ENCODE peak calls at places on chromosomes 12 and 14, in eight cellular contexts. S is upper lobe of right lung, R is SHP77, V is RCC 7860, C is retina, X is GM12878, W is D721Med, P is Right ventricle myocardium superior. N is an unnamed sample.

GRCh38 chr12:19489168-19489567 is 49.9 kb downstream of the AEBP2 start:
- DNase-seq in V (no peak), C (no peak), W (no peak), P (no peak), X (no peak), R (no peak), S (no peak), N (no peak)

GRCh38 chr12:113237748-113238147 is 16.5 kb downstream of the TPCN1 start:
- DNase-seq in W (no peak), X (no peak), R (no peak), C (no peak), V (no peak), S (no peak), P (no peak), N (no peak)

GRCh38 chr12:121798807-121799174 is 5.0 kb upstream of the SETD1B start:
- DNase-seq in S (no peak), P (no peak), X (no peak), C (no peak), V (no peak), W (no peak), R (no peak), N (no peak)

GRCh38 chr14:104870368-104871144 is 5.5 kb downstream of the CEP170B start:
- DNase-seq in S (peak), R (no peak), W (no peak), P (peak), V (no peak), C (no peak), X (no peak), N (peak)

GRCh38 chr12:72010365-72010764 is 71.7 kb downstream of the TPH2 start:
- DNase-seq in R (no peak), W (no peak), P (no peak), V (no peak), S (no peak), C (no peak), X (no peak), N (no peak)

GRCh38 chr12:91367234-91367849 is 184.7 kb upstream of the DCN start:
- DNase-seq in P (no peak), C (no peak), R (no peak), W (no peak), X (no peak), S (no peak), V (no peak), N (no peak)

GRCh38 chr14:35385042-35385839 is 19.3 kb downstream of the NFKBIA start:
- DNase-seq in W (no peak), P (peak), S (no peak), X (no peak), C (peak), R (peak), V (peak), N (peak)

GRCh38 chr14:73736842-73737241 is 22.7 kb upstream of the PNMA1 start:
- DNase-seq in W (no peak), S (peak), X (no peak), P (no peak), R (no peak), V (no peak), C (no peak), N (no peak)

GRCh38 chr12:47085815-47086252 is 6.1 kb upstream of the AMIGO2 start:
- DNase-seq in V (peak), X (no peak), C (no peak), P (no peak), R (peak), W (no peak), S (no peak), N (no peak)